ENCODE peak calls at places on chromosomes 11 and 22, in seven cellular contexts. One of them, this sample, is unnamed.

GRCh38 chr11:127943763-127944162 is 643.6 kb downstream of the ETS1 start:
- DNase-seq in substantia nigra: no peak
- DNase-seq in stimulated activated CD4-positive, alpha-beta T cell treated with anti-CD3 and anti-CD28 coated beads, Interleukin-4, amount 100 ng/mL, for 1 hour: no peak
- DNase-seq in posterior vena cava: no peak
- DNase-seq in IMR-90: no peak
- DNase-seq in T-helper 9 cell: no peak
- DNase-seq in EL: no peak
- DNase-seq in this sample: no peak

GRCh38 chr11:118998388-118998717 is 415 bp downstream of the CENATAC start:
- DNase-seq in substantia nigra: no peak
- DNase-seq in stimulated activated CD4-positive, alpha-beta T cell treated with anti-CD3 and anti-CD28 coated beads, Interleukin-4, amount 100 ng/mL, for 1 hour: no peak
- DNase-seq in posterior vena cava: no peak
- DNase-seq in IMR-90: no peak
- DNase-seq in T-helper 9 cell: no peak
- DNase-seq in EL: no peak
- DNase-seq in this sample: no peak

GRCh38 chr22:41000040-41000565 is 48.9 kb downstream of the RBX1 start:
- DNase-seq in substantia nigra: no peak
- DNase-seq in stimulated activated CD4-positive, alpha-beta T cell treated with anti-CD3 and anti-CD28 coated beads, Interleukin-4, amount 100 ng/mL, for 1 hour: no peak
- DNase-seq in posterior vena cava: no peak
- DNase-seq in IMR-90: no peak
- DNase-seq in T-helper 9 cell: no peak
- DNase-seq in EL: no peak
- DNase-seq in this sample: no peak

GRCh38 chr11:76861490-76861953 is 804 bp downstream of the ACER3 start:
- DNase-seq in substantia nigra: no peak
- DNase-seq in stimulated activated CD4-positive, alpha-beta T cell treated with anti-CD3 and anti-CD28 coated beads, Interleukin-4, amount 100 ng/mL, for 1 hour: no peak
- DNase-seq in posterior vena cava: no peak
- DNase-seq in IMR-90: no peak
- DNase-seq in T-helper 9 cell: no peak
- DNase-seq in EL: no peak
- DNase-seq in this sample: no peak

GRCh38 chr11:116723511-116723910 is 49.3 kb downstream of the BUD13 start:
- DNase-seq in substantia nigra: no peak
- DNase-seq in stimulated activated CD4-positive, alpha-beta T cell treated with anti-CD3 and anti-CD28 coated beads, Interleukin-4, amount 100 ng/mL, for 1 hour: no peak
- DNase-seq in posterior vena cava: peak; percentile 64
- DNase-seq in IMR-90: no peak
- DNase-seq in T-helper 9 cell: no peak
- DNase-seq in EL: no peak
- DNase-seq in this sample: no peak

GRCh38 chr11:81966340-81966739 is 767.3 kb downstream of the FAM181B start:
- DNase-seq in substantia nigra: no peak
- DNase-seq in stimulated activated CD4-positive, alpha-beta T cell treated with anti-CD3 and anti-CD28 coated beads, Interleukin-4, amount 100 ng/mL, for 1 hour: no peak
- DNase-seq in posterior vena cava: no peak
- DNase-seq in IMR-90: no peak
- DNase-seq in T-helper 9 cell: no peak
- DNase-seq in EL: no peak
- DNase-seq in this sample: no peak

GRCh38 chr22:49197500-49197899 is 630.2 kb downstream of the BRD1 start:
- DNase-seq in substantia nigra: no peak
- DNase-seq in stimulated activated CD4-positive, alpha-beta T cell treated with anti-CD3 and anti-CD28 coated beads, Interleukin-4, amount 100 ng/mL, for 1 hour: no peak
- DNase-seq in posterior vena cava: peak; percentile 43
- DNase-seq in IMR-90: no peak
- DNase-seq in T-helper 9 cell: no peak
- DNase-seq in EL: no peak
- DNase-seq in this sample: no peak

GRCh38 chr22:19831016-19831415 is 23.7 kb downstream of the GNB1L start:
- DNase-seq in substantia nigra: no peak
- DNase-seq in stimulated activated CD4-positive, alpha-beta T cell treated with anti-CD3 and anti-CD28 coated beads, Interleukin-4, amount 100 ng/mL, for 1 hour: no peak
- DNase-seq in posterior vena cava: no peak
- DNase-seq in IMR-90: no peak
- DNase-seq in T-helper 9 cell: no peak
- DNase-seq in EL: no peak
- DNase-seq in this sample: no peak

GRCh38 chr11:104830080-104830479 is 68.2 kb downstream of the CASP12 start:
- DNase-seq in substantia nigra: no peak
- DNase-seq in stimulated activated CD4-positive, alpha-beta T cell treated with anti-CD3 and anti-CD28 coated beads, Interleukin-4, amount 100 ng/mL, for 1 hour: no peak
- DNase-seq in posterior vena cava: no peak
- DNase-seq in IMR-90: peak; percentile 72
- DNase-seq in T-helper 9 cell: no peak
- DNase-seq in EL: peak; percentile 25
- DNase-seq in this sample: no peak

GRCh38 chr11:74371269-74372039 is 26.8 kb downstream of the PGM2L1 start:
- DNase-seq in substantia nigra: no peak
- DNase-seq in stimulated activated CD4-positive, alpha-beta T cell treated with anti-CD3 and anti-CD28 coated beads, Interleukin-4, amount 100 ng/mL, for 1 hour: no peak
- DNase-seq in posterior vena cava: no peak
- DNase-seq in IMR-90: peak; percentile 80
- DNase-seq in T-helper 9 cell: no peak
- DNase-seq in EL: peak; percentile 78
- DNase-seq in this sample: no peak

GRCh38 chr11:17765381-17766359 is 31.1 kb downstream of the KCNC1 start:
- DNase-seq in substantia nigra: no peak
- DNase-seq in stimulated activated CD4-positive, alpha-beta T cell treated with anti-CD3 and anti-CD28 coated beads, Interleukin-4, amount 100 ng/mL, for 1 hour: no peak
- DNase-seq in posterior vena cava: peak; percentile 25
- DNase-seq in IMR-90: peak; percentile 17
- DNase-seq in T-helper 9 cell: no peak
- DNase-seq in EL: no peak
- DNase-seq in this sample: no peak

GRCh38 chr11:71064702-71065515 is 187.5 kb downstream of the SHANK2 start:
- DNase-seq in substantia nigra: no peak
- DNase-seq in stimulated activated CD4-positive, alpha-beta T cell treated with anti-CD3 and anti-CD28 coated beads, Interleukin-4, amount 100 ng/mL, for 1 hour: no peak
- DNase-seq in posterior vena cava: no peak
- DNase-seq in IMR-90: no peak
- DNase-seq in T-helper 9 cell: no peak
- DNase-seq in EL: no peak
- DNase-seq in this sample: no peak